ENCODE peak calls at places on chromosomes 11 and 22, in seven cellular contexts. X is mesendoderm, U is H1, M is IMR-90, G is neuronal stem cell, F is trophoblast cell, Q is mesenchymal stem cell. S is an unnamed sample. For H3K27me3, the result is how much of the 10 kb centered on the place peaks cover.

GRCh38 chr11:124717786-124718634 is 21.7 kb upstream of the NRGN start:
- DNase-seq in X (peak), U (peak), M (peak), G (peak), F (no peak), Q (peak), S (peak)

GRCh38 chr22:23183107-23183698 is 2.9 kb downstream of the BCR start:
- DNase-seq in X (peak), U (peak), M (peak), G (peak), F (peak), Q (peak), S (peak)

GRCh38 chr11:84019576-84020194 is 733.5 kb upstream of the CCDC90B start:
- DNase-seq in X (peak), U (no peak), M (peak), G (no peak), F (peak), Q (peak), S (no peak)

GRCh38 chr22:27397948-27398330 is 403.6 kb downstream of the MN1 start:
- DNase-seq in X (no peak), U (no peak), M (peak), G (no peak), F (peak), Q (no peak), S (no peak)

GRCh38 chr11:16604784-16605439 is 133.5 kb upstream of the C11orf58 start:
- DNase-seq in X (peak), U (peak), M (peak), G (peak), F (peak), Q (peak), S (peak)

GRCh38 chr11:67248653-67249052 is 17.6 kb upstream of the GRK2 start:
- DNase-seq in X (peak), U (no peak), M (no peak), G (no peak), F (peak), Q (no peak), S (no peak)

GRCh38 chr11:90438069-90438468 is 215.2 kb upstream of the CHORDC1 start:
- DNase-seq in X (peak), U (no peak), M (no peak), G (no peak), F (no peak), Q (no peak), S (no peak)

GRCh38 chr11:100991541-100991940 is 138.1 kb downstream of the PGR start:
- DNase-seq in X (no peak), U (no peak), M (peak), G (no peak), F (no peak), Q (peak), S (no peak)

GRCh38 chr11:114317738-114318137 is 21.5 kb downstream of the NNMT start:
- DNase-seq in X (peak), U (peak), M (peak), G (peak), F (peak), Q (peak), S (peak)

GRCh38 chr11:88656960-88657738 is 319.6 kb upstream of the CTSC start:
- DNase-seq in X (no peak), U (no peak), M (no peak), G (no peak), F (no peak), Q (no peak), S (no peak)

GRCh38 chr11:23897453-23898289 is 599.2 kb upstream of the LUZP2 start:
- DNase-seq in X (no peak), U (no peak), M (peak), G (no peak), F (peak), Q (peak), S (no peak)

GRCh38 chr22:49298834-49299750 is 528.6 kb downstream of the BRD1 start:
- DNase-seq in X (no peak), U (peak), M (no peak), G (no peak), F (no peak), Q (no peak), S (peak)

GRCh38 chr11:501001-501682 is 5.9 kb downstream of the RNH1 start:
- DNase-seq in X (no peak), U (no peak), M (no peak), G (no peak), F (no peak), Q (no peak), S (no peak)

GRCh38 chr11:108593214-108593909 is at the start of gene EXPH5:
- DNase-seq in X (peak), U (peak), M (peak), G (peak), F (peak), Q (peak), S (peak)

GRCh38 chr11:19805827-19806226 is 93.2 kb downstream of the NAV2 start:
- DNase-seq in X (no peak), U (no peak), M (peak), G (no peak), F (no peak), Q (no peak), S (no peak)

GRCh38 chr11:34354782-34355181 is 3.0 kb downstream of the ABTB2 start:
- DNase-seq in X (no peak), U (no peak), M (peak), G (no peak), F (peak), Q (no peak), S (no peak)

GRCh38 chr22:23744001-23744400 is 6.9 kb downstream of the ZNF70 start:
- DNase-seq in X (no peak), U (no peak), M (no peak), G (no peak), F (no peak), Q (no peak), S (no peak)

GRCh38 chr11:78168539-78169477 is 19.6 kb downstream of the KCTD21 start:
- DNase-seq in X (peak), U (no peak), M (peak), G (no peak), F (no peak), Q (peak), S (no peak)

GRCh38 chr11:65557280-65558001 is 718 bp downstream of the LTBP3 start:
- DNase-seq in X (peak), U (no peak), M (no peak), G (no peak), F (no peak), Q (no peak), S (no peak)

GRCh38 chr11:88552377-88553029 is 215.0 kb upstream of the CTSC start:
- DNase-seq in X (peak), U (peak), M (peak), G (peak), F (peak), Q (peak), S (peak)

GRCh38 chr11:122642971-122643370 is 12.6 kb upstream of the UBASH3B start:
- DNase-seq in X (no peak), U (no peak), M (peak), G (no peak), F (no peak), Q (peak), S (no peak)

GRCh38 chr11:14374922-14375630 is 16.1 kb upstream of the RRAS2 start:
- DNase-seq in X (peak), U (no peak), M (no peak), G (no peak), F (no peak), Q (no peak), S (peak)

GRCh38 chr22:23222875-23223565 is 42.7 kb downstream of the BCR start:
- DNase-seq in X (no peak), U (no peak), M (no peak), G (no peak), F (no peak), Q (no peak), S (no peak)

GRCh38 chr11:130031945-130032344 is 29.3 kb upstream of the PRDM10 start:
- DNase-seq in X (no peak), U (no peak), M (no peak), G (no peak), F (no peak), Q (no peak), S (no peak)

GRCh38 chr11:107583629-107584195 is 7.2 kb upstream of the ELMOD1 start:
- DNase-seq in X (no peak), U (no peak), M (peak), G (no peak), F (no peak), Q (no peak), S (no peak)

GRCh38 chr22:44496305-44496704 is 1.7 kb downstream of the RTL6 start:
- DNase-seq in X (no peak), U (no peak), M (no peak), G (no peak), F (no peak), Q (no peak), S (no peak)

GRCh38 chr22:39856588-39856987 is 37.0 kb downstream of the ENTHD1 start:
- DNase-seq in X (no peak), U (no peak), M (no peak), G (no peak), F (no peak), Q (no peak), S (no peak)

GRCh38 chr22:40345271-40345670 is 1.0 kb upstream of the ADSL start:
- DNase-seq in X (no peak), U (no peak), M (peak), G (no peak), F (peak), Q (peak), S (no peak)

GRCh38 chr22:20606041-20606783 is 98.8 kb downstream of the MED15 start:
- DNase-seq in X (peak), U (peak), M (peak), G (peak), F (peak), Q (peak), S (peak)

GRCh38 chr11:77503006-77503405 is 29.1 kb upstream of the PAK1 start:
- DNase-seq in X (no peak), U (no peak), M (peak), G (no peak), F (no peak), Q (no peak), S (no peak)

GRCh38 chr11:64644348-64645242 is 53.6 kb downstream of the SLC22A12 start:
- DNase-seq in X (peak), U (peak), M (no peak), G (no peak), F (no peak), Q (no peak), S (peak)

DNA sequence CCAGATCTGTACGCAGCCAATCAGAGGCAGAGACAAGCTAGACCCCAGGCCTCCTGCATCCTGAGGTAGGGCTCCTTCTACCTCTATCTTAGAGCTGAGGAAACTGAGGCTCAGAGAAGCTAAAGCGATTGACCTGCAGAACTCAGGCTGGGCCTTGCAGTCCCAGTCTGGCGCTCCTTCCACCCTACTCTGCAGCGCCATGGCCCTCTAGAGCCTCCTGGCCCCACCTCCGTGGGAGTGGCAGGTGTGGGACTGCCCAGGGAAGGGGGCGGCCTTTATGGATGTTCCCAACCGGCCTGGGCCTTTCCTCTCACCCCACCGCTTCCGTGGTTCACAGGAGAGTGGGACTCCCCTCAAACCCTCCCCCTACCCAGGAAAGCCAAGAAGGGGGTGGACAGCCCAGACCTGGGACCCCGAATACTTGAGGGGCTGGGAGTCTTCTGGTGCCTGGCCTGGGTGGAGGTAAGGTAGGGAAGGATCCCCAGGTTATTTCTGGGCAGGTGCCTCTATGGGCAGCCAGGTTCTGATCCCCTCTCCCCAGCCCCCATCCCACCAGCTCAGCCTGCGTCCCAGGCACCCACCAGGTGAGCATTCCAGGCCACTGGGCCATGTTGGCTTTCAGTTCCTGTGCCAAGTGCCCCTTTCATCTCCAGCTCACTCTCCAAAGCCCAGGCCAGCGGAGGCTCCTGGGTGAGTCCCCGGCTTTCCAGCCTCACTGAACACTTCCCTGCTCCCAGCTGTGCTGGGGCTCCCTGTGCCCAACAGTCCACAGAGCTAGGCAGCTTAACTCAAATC is 3.0 kb downstream of the WNT11 start:
- DNase-seq in X (no peak), U (no peak), M (no peak), G (no peak), F (no peak), Q (no peak), S (no peak)
- H3K27me3 ChIP-seq in X (under half), U (under half), M (half or more), G (under half), F (under half), Q (under half), S (under half)

GRCh38 chr11:74320538-74320937 is 9.1 kb upstream of the P4HA3 start:
- DNase-seq in X (no peak), U (no peak), M (peak), G (no peak), F (no peak), Q (no peak), S (no peak)
- H3K18ac ChIP-seq in X (no peak), U (no peak), M (peak), G (no peak), F (no peak), Q (no peak), S (no peak)

GRCh38 chr11:62921201-62921572 is at the start of gene CHRM1:
- DNase-seq in X (no peak), U (no peak), M (no peak), G (no peak), F (no peak), Q (no peak), S (no peak)
- H3K27me3 ChIP-seq in X (under half), U (under half), M (half or more), G (under half), F (under half), Q (half or more), S (under half)

GRCh38 chr11:2910401-2910955 is 18.7 kb downstream of the PHLDA2 start:
- DNase-seq in X (no peak), U (no peak), M (no peak), G (no peak), F (no peak), Q (no peak), S (no peak)
- H3K18ac ChIP-seq in X (no peak), U (no peak), M (no peak), G (peak), F (no peak), Q (no peak), S (no peak)

GRCh38 chr22:30490399-30490798 is 15.1 kb downstream of the SEC14L4 start:
- DNase-seq in X (peak), U (no peak), M (no peak), G (no peak), F (peak), Q (no peak), S (peak)
- H3K27me3 ChIP-seq in X (under half), U (under half), M (under half), G (under half), F (under half), Q (half or more), S (under half)

GRCh38 chr11:70476669-70477068 is 78.3 kb downstream of the CTTN start:
- DNase-seq in X (no peak), U (no peak), M (peak), G (no peak), F (no peak), Q (no peak), S (no peak)

GRCh38 chr11:70478194-70478890 is 80.0 kb downstream of the CTTN start:
- DNase-seq in X (no peak), U (no peak), M (no peak), G (no peak), F (no peak), Q (no peak), S (no peak)

GRCh38 chr11:70480711-70481110 is 82.4 kb downstream of the CTTN start:
- DNase-seq in X (no peak), U (no peak), M (no peak), G (no peak), F (no peak), Q (no peak), S (no peak)

GRCh38 chr11:70474710-70475109 is 76.4 kb downstream of the CTTN start:
- DNase-seq in X (no peak), U (no peak), M (no peak), G (no peak), F (no peak), Q (no peak), S (no peak)

DNA sequence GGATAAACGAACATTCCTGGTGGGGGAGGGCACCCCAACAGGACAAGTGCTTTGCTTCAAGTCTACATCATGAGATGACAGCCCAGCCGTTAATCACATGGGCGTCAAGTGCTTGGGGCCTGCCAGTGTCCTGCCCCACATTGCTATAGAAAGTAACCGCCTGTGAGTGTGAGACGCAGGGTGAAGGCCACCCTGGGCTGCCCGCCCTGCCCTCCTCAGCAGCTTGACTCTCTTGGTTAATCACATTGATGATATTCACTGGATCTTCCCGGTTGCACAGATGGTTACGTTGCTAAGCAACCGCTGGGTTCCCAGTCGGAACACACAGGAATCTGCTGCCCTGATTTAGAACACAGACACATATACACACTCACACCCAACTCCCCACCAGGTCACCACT is 79.3 kb downstream of the CTTN start:
- DNase-seq in X (no peak), U (no peak), M (no peak), G (no peak), F (no peak), Q (no peak), S (no peak)
- H3K18ac ChIP-seq in X (no peak), U (no peak), M (no peak), G (no peak), F (no peak), Q (no peak), S (no peak)

DNA sequence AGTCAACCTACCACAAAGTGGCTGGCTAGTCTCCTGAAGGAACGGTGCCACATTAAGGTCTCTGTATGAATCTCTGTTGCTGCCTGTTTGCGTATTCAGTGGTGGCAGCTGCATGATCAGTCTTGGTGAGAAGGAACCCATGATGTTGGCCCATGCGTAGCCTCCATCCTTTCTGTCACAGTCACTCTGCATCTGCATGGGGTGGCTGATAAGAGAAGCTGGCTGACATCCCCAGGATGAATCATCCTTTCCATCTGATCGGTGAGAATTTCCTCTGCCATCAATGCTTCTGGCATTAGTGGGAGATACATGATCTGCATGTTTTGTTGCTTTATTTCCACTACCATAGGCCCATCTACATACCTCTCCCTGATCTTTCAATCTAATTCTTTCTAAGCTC is 199.0 kb upstream of the NECTIN1 start:
- DNase-seq in X (peak), U (no peak), M (no peak), G (no peak), F (peak), Q (no peak), S (no peak)
- H3K27me3 ChIP-seq in X (under half), U (under half), M (under half), G (under half), F (under half), Q (half or more), S (under half)

DNA sequence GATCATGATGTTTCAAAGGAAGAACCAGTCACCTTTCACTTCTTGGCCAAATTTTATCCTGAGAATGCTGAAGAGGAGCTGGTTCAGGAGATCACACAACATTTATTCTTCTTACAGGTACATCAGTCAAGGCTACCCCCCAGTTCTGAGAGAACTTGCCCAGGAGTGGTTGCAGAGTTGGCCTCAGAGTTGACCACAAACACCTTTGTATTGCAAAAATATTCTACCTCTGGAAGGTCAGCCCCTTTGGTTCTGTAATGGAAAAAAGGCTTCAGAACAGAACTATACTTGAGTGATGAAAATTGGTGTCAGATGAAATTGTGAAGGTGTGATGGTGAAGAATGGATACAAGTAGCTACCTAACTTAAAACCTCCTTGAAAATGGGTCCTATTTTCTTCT is 35.7 kb downstream of the NF2 start:
- DNase-seq in X (no peak), U (no peak), M (no peak), G (no peak), F (no peak), Q (no peak), S (no peak)
- H3K18ac ChIP-seq in X (no peak), U (no peak), M (no peak), G (no peak), F (no peak), Q (no peak), S (no peak)